ENCODE peak calls at places on chromosomes 6 and 20, in four cellular contexts. P is endodermal cell, G is psoas muscle, B is GM23338. Y is an unnamed sample.
A peak's percentile ranks its signal among the peaks of the same experiment; 100 is the strongest.

GRCh38 chr6:168122011-168122410 is 43.0 kb upstream of the FRMD1 start:
- DNase-seq in P (peak; percentile 35), G (no peak), B (no peak), Y (peak; percentile 32)

GRCh38 chr6:149831380-149831820 is 32.8 kb downstream of the LRP11 start:
- DNase-seq in P (no peak), G (no peak), B (no peak), Y (peak; percentile 77)

GRCh38 chr20:32898721-32899120 is 40.0 kb downstream of the EFCAB8 start:
- DNase-seq in P (no peak), G (no peak), B (no peak), Y (no peak)

GRCh38 chr6:149346075-149346474 is 28.6 kb downstream of the TAB2 start:
- DNase-seq in P (no peak), G (no peak), B (no peak), Y (no peak)

GRCh38 chr6:33013608-33014007 is 4.2 kb upstream of the HLA-DOA start:
- DNase-seq in P (no peak), G (no peak), B (peak; percentile 17), Y (no peak)

GRCh38 chr6:3341467-3341866 is 82.7 kb downstream of the PSMG4 start:
- DNase-seq in P (peak; percentile 70), G (peak; percentile 60), B (peak; percentile 54), Y (peak; percentile 61)

GRCh38 chr6:43078651-43079050 is 2.5 kb downstream of the PTK7 start:
- DNase-seq in P (no peak), G (no peak), B (no peak), Y (no peak)

GRCh38 chr20:3162080-3162611 is 2.5 kb upstream of the FASTKD5 start:
- DNase-seq in P (peak; percentile 49), G (no peak), B (peak; percentile 49), Y (no peak)

GRCh38 chr6:21246075-21246474 is 347.5 kb upstream of the SOX4 start:
- DNase-seq in P (no peak), G (no peak), B (no peak), Y (no peak)

GRCh38 chr6:56856036-56856580 is 98.8 kb upstream of the BEND6 start:
- DNase-seq in P (no peak), G (no peak), B (no peak), Y (no peak)

GRCh38 chr6:31001489-31001888 is 8.8 kb upstream of the MUC22 start:
- DNase-seq in P (no peak), G (no peak), B (no peak), Y (no peak)

GRCh38 chr20:24531202-24531601 is 61.8 kb downstream of the SYNDIG1 start:
- DNase-seq in P (no peak), G (no peak), B (no peak), Y (no peak)

GRCh38 chr6:169983651-169984050 is 232.2 kb downstream of the ERMARD start:
- DNase-seq in P (no peak), G (no peak), B (no peak), Y (no peak)

GRCh38 chr6:2381872-2382661 is 136.7 kb upstream of the GMDS start:
- DNase-seq in P (no peak), G (no peak), B (no peak), Y (no peak)

GRCh38 chr20:49306903-49307336 is 29.1 kb upstream of the ZNFX1 start:
- DNase-seq in P (peak; percentile 46), G (no peak), B (no peak), Y (no peak)

GRCh38 chr6:71567562-71567961 is 279.0 kb downstream of the OGFRL1 start:
- DNase-seq in P (no peak), G (no peak), B (no peak), Y (no peak)

GRCh38 chr6:162271922-162272321 is 455.6 kb downstream of the PRKN start:
- DNase-seq in P (peak; percentile 54), G (no peak), B (peak; percentile 15), Y (no peak)

GRCh38 chr6:41878246-41878645 is 16.9 kb downstream of the USP49 start:
- DNase-seq in P (no peak), G (no peak), B (peak; percentile 74), Y (peak; percentile 83)

GRCh38 chr6:166942393-166943168 is 13.8 kb downstream of the RNASET2 start:
- DNase-seq in P (no peak), G (no peak), B (no peak), Y (no peak)

GRCh38 chr6:146673069-146673468 is 74.3 kb downstream of the ADGB start:
- DNase-seq in P (no peak), G (no peak), B (no peak), Y (no peak)
- H3K27ac ChIP-seq in P (no peak overlapping the region), G (no peak overlapping the region), B (no peak overlapping the region), Y (no peak overlapping the region)

DNA sequence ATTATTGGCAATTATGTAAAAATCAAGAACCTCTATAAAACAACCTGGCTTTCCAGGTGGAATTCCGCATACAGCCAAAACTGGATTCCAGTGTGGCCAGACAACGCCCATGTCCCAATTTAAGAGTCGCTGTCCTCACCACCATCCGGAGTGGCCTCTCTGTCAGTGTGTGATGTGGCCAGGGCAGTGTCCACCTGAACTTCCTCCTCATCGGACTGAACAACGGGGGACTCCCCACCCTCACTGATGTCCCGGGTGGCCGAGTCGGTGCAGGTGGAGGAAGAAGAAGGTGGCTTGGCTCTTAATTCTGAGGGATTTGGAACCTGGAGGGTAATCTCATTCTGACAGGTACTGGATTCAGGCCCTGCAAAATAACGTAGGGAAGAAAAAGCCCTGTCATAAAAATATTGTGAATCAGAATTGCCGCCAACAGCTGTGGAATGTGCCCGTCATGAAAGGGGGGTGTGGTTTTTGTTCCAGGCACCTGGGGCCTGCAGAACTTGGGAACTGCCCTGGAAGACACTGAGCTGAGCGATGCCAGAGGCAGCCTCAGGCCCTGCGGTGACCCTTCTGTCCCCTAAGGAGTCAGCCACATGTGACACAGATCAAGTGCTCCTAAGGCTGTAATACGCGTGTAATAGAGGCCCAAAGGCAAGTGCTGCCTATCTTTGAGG is 139.8 kb downstream of the DTNBP1 start:
- DNase-seq in P (peak; percentile 56), G (no peak), B (no peak), Y (no peak)
- H3K36me3 ChIP-seq in P (peaks cover 68% of the 10 kb centered on the region), G (peaks cover 56% of the 10 kb centered on the region), B (peaks cover 44% of the 10 kb centered on the region), Y (peaks cover 23% of the 10 kb centered on the region)

DNA sequence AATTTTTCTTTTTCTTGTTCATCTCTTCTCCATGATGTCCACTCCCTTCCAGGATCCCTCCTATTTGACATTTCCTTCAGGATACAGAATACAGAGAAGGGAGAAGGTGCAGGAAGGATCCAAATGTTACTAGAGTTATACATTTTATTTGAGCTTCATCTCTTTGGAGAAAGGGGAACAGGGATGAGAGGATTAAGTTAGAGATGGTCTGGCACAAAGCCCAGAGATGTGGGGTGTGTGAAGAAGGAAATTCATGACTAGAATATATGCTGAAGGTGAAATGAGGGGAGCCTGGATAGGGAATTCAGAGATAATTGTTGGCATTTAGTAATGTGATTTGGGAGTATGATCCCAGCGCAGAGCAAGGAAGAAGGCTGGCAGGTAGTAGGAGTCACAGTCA is 22.5 kb upstream of the SRPK1 start:
- DNase-seq in P (no peak), G (no peak), B (no peak), Y (no peak)
- H3K27ac ChIP-seq in P (no peak overlapping the region), G (no peak overlapping the region), B (no peak overlapping the region), Y (no peak overlapping the region)

GRCh38 chr20:17946572-17947473 is 21.8 kb downstream of the SNX5 start:
- DNase-seq in P (no peak), G (no peak), B (no peak), Y (no peak)

GRCh38 chr20:17947474-17947815 is 21.1 kb downstream of the SNX5 start:
- DNase-seq in P (no peak), G (no peak), B (no peak), Y (no peak)

GRCh38 chr20:17943343-17943742 is 25.3 kb downstream of the SNX5 start:
- DNase-seq in P (no peak), G (no peak), B (no peak), Y (no peak)

GRCh38 chr20:17946040-17946439 is 22.6 kb downstream of the SNX5 start:
- DNase-seq in P (no peak), G (no peak), B (no peak), Y (no peak)

DNA sequence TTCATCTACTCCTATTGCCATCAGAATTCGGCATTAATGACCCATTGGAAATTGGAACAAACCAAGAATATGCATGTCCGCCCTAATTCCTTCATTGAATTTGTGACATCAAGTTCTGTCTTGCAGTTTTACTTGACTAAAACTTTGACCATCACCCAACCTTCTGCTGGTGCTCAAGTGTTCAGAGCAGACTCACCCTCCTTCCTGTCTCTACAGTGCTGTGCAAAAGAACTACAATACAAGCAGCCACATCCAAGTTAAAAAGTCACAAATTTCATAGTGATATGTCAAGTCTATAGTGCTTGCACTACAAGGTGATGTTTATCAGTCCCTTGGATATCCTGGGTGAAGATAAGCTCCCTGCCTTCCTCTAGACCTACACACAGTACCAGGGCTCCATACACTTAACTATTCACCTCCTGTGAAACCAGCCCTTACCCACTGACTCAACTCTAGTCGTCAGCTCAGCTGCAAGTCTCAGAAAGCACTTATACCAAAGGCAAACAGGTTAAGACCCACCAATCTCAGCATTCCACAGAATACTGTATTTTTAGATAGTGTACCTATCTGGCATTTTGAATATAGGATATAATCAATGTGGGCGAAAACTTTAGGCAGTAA is 23.6 kb downstream of the SNX5 start:
- DNase-seq in P (no peak), G (no peak), B (no peak), Y (no peak)
- H3K36me3 ChIP-seq in P (peaks cover 93% of the 10 kb centered on the region), G (peaks cover 98% of the 10 kb centered on the region), B (peaks cover 89% of the 10 kb centered on the region), Y (peaks cover 100% of the 10 kb centered on the region)

DNA sequence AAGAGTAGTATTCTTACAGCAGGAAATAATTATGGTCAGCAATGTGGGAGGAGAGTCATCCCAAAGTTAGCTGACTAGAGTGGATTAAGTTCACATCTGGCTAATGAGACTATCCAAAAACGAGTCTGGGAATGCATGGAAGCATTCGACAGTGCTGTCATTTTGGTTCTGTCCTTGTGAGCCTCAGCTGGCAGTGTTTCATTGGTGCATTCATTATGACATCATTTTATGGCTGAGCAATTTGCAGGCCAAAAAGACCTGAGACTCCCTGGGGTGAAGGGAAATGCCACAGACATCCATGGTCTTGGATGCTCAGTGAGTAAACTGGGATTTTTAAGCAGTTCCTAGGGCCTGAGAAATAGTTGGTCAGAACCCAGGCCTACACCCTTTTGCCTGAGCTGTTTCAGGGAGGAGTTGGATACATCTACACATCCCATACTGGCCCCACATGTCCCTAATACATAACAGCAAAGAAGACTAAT is 196.4 kb upstream of the CCN2 start:
- DNase-seq in P (peak; percentile 57), G (no peak), B (peak; percentile 12), Y (no peak)
- H3K27ac ChIP-seq in P (no peak overlapping the region), G (no peak overlapping the region), B (no peak overlapping the region), Y (no peak overlapping the region)